ENCODE peak calls at places on chromosomes 7 and 10, in six cellular contexts. O is IMR-90; I is T-helper 2 cell; Y is NCI-H1694 treated with DMSO at 0.1 percent for 48 hours; V is activated CD4-positive, alpha-beta T cell treated with anti-CD3 and anti-CD28 coated beads for 1 hour; M is amniotic stem cell. L is an unnamed sample.

GRCh38 chr10:27240212-27240890 is at the start of gene ACBD5:
- DNase-seq in O (peak; percentile 72), V (peak; percentile 52), M (peak; percentile 27), Y (peak; percentile 56), I (peak; percentile 58), L (peak; percentile 76)

GRCh38 chr10:113475381-113475807 is 77.5 kb upstream of the HABP2 start:
- DNase-seq in M (no peak), V (no peak), Y (no peak), O (no peak), I (no peak), L (no peak)

GRCh38 chr10:35639021-35639521 is 3.0 kb downstream of the FZD8 start:
- DNase-seq in M (no peak), V (no peak), O (no peak), Y (no peak), I (no peak), L (no peak)

GRCh38 chr10:132570771-132571564 is 33.4 kb downstream of the INPP5A start:
- DNase-seq in V (no peak), O (no peak), M (no peak), Y (no peak), I (no peak), L (peak; percentile 69)

GRCh38 chr7:129773871-129774270 is 162.4 kb downstream of the NRF1 start:
- DNase-seq in M (no peak), O (no peak), Y (no peak), V (no peak), I (no peak), L (no peak)

GRCh38 chr10:102514487-102515311 is 10.9 kb downstream of the SUFU start:
- DNase-seq in V (no peak), Y (no peak), I (no peak), O (no peak), M (no peak), L (no peak)

GRCh38 chr7:50329775-50330174 is 25.3 kb downstream of the IKZF1 start:
- DNase-seq in Y (no peak), O (no peak), M (no peak), V (no peak), I (no peak), L (no peak)

GRCh38 chr10:110558034-110558433 is 9.5 kb upstream of the SMC3 start:
- DNase-seq in O (no peak), Y (no peak), M (no peak), V (no peak), I (no peak), L (no peak)

GRCh38 chr7:5354460-5355279 is 69.0 kb downstream of the TNRC18 start:
- DNase-seq in M (no peak), I (no peak), V (no peak), Y (no peak), O (peak; percentile 43), L (no peak)

GRCh38 chr10:131061221-131061620 is 250.3 kb downstream of the TCERG1L start:
- DNase-seq in I (no peak), O (no peak), Y (no peak), M (no peak), V (no peak), L (no peak)

GRCh38 chr7:155814569-155815276 is 2.5 kb upstream of the SHH start:
- DNase-seq in I (no peak), V (no peak), O (peak; percentile 17), Y (no peak), M (no peak), L (no peak)

GRCh38 chr7:140734096-140734495 is 37.6 kb downstream of the NDUFB2 start:
- DNase-seq in V (no peak), M (no peak), Y (no peak), I (no peak), O (no peak), L (no peak)

GRCh38 chr7:42926204-42926603 is 5.8 kb downstream of the PSMA2 start:
- DNase-seq in Y (no peak), I (no peak), M (no peak), V (no peak), O (no peak), L (no peak)

GRCh38 chr7:14937580-14937979 is 35.0 kb upstream of the DGKB start:
- DNase-seq in M (no peak), Y (no peak), I (no peak), O (no peak), V (no peak), L (no peak)

GRCh38 chr7:156988605-156989185 is 21.8 kb downstream of the MNX1 start:
- DNase-seq in M (no peak), O (no peak), Y (no peak), V (no peak), I (no peak), L (no peak)

GRCh38 chr7:155840909-155841308 is 28.6 kb upstream of the SHH start:
- DNase-seq in M (no peak), O (no peak), V (no peak), Y (no peak), I (no peak), L (no peak)

GRCh38 chr10:89171263-89171872 is 35.7 kb downstream of the CH25H start:
- DNase-seq in I (no peak), V (no peak), O (peak; percentile 64), Y (no peak), M (peak; percentile 36), L (no peak)

GRCh38 chr10:13518076-13518692 is 10.6 kb downstream of the BEND7 start:
- DNase-seq in Y (no peak), V (no peak), M (no peak), O (peak; percentile 22), I (no peak), L (no peak)

GRCh38 chr7:70703785-70704184 is 428.2 kb upstream of the GALNT17 start:
- DNase-seq in I (no peak), O (no peak), Y (no peak), V (no peak), M (no peak), L (no peak)

GRCh38 chr10:119549247-119549999 is 6.9 kb upstream of the RGS10 start:
- DNase-seq in O (no peak), V (no peak), I (no peak), Y (no peak), M (no peak), L (no peak)

GRCh38 chr7:151494569-151495284 is 25.0 kb downstream of the RHEB start:
- DNase-seq in Y (no peak), V (no peak), I (no peak), O (no peak), M (no peak), L (no peak)

GRCh38 chr10:47401874-47402645 is 18.0 kb upstream of the ZNF488 start:
- DNase-seq in Y (no peak), V (no peak), O (no peak), I (no peak), M (no peak), L (no peak)

GRCh38 chr7:44565795-44566559 is 7.7 kb downstream of the DDX56 start:
- DNase-seq in V (no peak), M (no peak), Y (no peak), O (no peak), I (no peak), L (no peak)

GRCh38 chr10:106267591-106267990 is 896.9 kb downstream of the SORCS1 start:
- DNase-seq in I (no peak), Y (no peak), M (no peak), V (no peak), O (no peak), L (no peak)

GRCh38 chr10:15780353-15781135 is 60.8 kb upstream of the ITGA8 start:
- DNase-seq in I (no peak), O (peak; percentile 25), Y (no peak), V (no peak), M (no peak), L (no peak)

GRCh38 chr10:88986549-88987242 is 3.9 kb upstream of the FAS start:
- DNase-seq in I (peak; percentile 25), Y (peak; percentile 7), M (no peak), O (peak; percentile 37), V (no peak), L (no peak)

GRCh38 chr7:51303142-51303525 is 13.5 kb downstream of the COBL start:
- DNase-seq in O (no peak), V (no peak), Y (no peak), M (no peak), I (no peak), L (no peak)

GRCh38 chr10:63266337-63267327 is 133.5 kb downstream of the NRBF2 start:
- DNase-seq in V (no peak), O (no peak), M (no peak), I (no peak), Y (no peak), L (no peak)

GRCh38 chr7:105452085-105452484 is 63.4 kb upstream of the SRPK2 start:
- DNase-seq in Y (no peak), O (no peak), M (no peak), I (no peak), V (no peak), L (no peak)